ENCODE peak calls at places on chromosomes 3 and 15, in eight cellular contexts. T is PC-9, L is neural progenitor cell, B is NCI-H1092, M is spleen, H is germinal center, V is T-cell, A is iris pigment epithelial cell. X is an unnamed sample.

GRCh38 chr3:63429905-63430304 is 151.8 kb downstream of the SYNPR start:
- DNase-seq in M (no peak), H (no peak), V (no peak), A (no peak), T (no peak), B (no peak), L (no peak), X (no peak)

GRCh38 chr3:48686538-48687219 is 964 bp upstream of the NCKIPSD start:
- DNase-seq in M (no peak), A (no peak), L (no peak), V (no peak), B (no peak), H (no peak), T (no peak), X (no peak)

GRCh38 chr15:44215594-44215993 is 20.5 kb upstream of the FRMD5 start:
- DNase-seq in B (no peak), H (no peak), T (peak; percentile 26), L (no peak), V (no peak), A (peak; percentile 79), M (no peak), X (no peak)

GRCh38 chr3:126811530-126811929 is 107.5 kb downstream of the CHCHD6 start:
- DNase-seq in V (no peak), A (peak; percentile 34), B (no peak), H (no peak), T (no peak), L (no peak), M (no peak), X (no peak)

GRCh38 chr3:86990734-86991481 is at the start of gene VGLL3:
- DNase-seq in V (no peak), L (peak; percentile 87), M (peak; percentile 76), T (peak; percentile 88), H (peak; percentile 8), B (no peak), A (peak; percentile 97), X (no peak)

GRCh38 chr3:1727242-1727641 is 371.4 kb upstream of the CNTN4 start:
- DNase-seq in L (no peak), V (no peak), T (no peak), B (no peak), H (no peak), M (no peak), A (no peak), X (no peak)

GRCh38 chr3:143084856-143085731 is 34.5 kb upstream of the CHST2 start:
- DNase-seq in T (peak; percentile 5), M (peak; percentile 73), L (no peak), B (no peak), H (peak; percentile 65), V (no peak), A (peak; percentile 81), X (no peak)

GRCh38 chr15:59399465-59400102 is 26.9 kb upstream of the MYO1E start:
- DNase-seq in V (no peak), A (no peak), L (no peak), B (no peak), T (no peak), M (peak; percentile 76), H (peak; percentile 74), X (no peak)

GRCh38 chr3:137012097-137012501 is 54.3 kb downstream of the IL20RB start:
- DNase-seq in T (no peak), H (no peak), A (peak; percentile 27), B (no peak), V (no peak), L (no peak), M (no peak), X (no peak)

GRCh38 chr15:39156166-39156565 is 424.7 kb upstream of the THBS1 start:
- DNase-seq in L (no peak), A (no peak), M (no peak), V (no peak), T (no peak), B (no peak), H (no peak), X (no peak)